ENCODE peak calls at places on chromosomes 16 and 17, in eight cellular contexts. G is HFFc6, N is epithelial cell of esophagus, H is GM13977, E is cardiac fibroblast, B is ovary, S is tibial nerve, Z is fibroblast of the aortic adventitia. J is an unnamed sample.

GRCh38 chr17:68705331-68706166 is 104.4 kb upstream of the FAM20A start:
- DNase-seq in N (no peak), G (peak; percentile 22), S (no peak), B (no peak), E (peak; percentile 68), Z (peak; percentile 53), H (no peak), J (peak; percentile 51)

GRCh38 chr16:84319146-84319760 is 24.6 kb downstream of the WFDC1 start:
- DNase-seq in G (no peak), B (no peak), Z (no peak), N (no peak), S (no peak), H (no peak), E (no peak), J (no peak)

GRCh38 chr17:57747221-57748017 is 2.3 kb upstream of the CCDC182 start:
- DNase-seq in N (peak; percentile 74), Z (peak; percentile 75), E (peak; percentile 77), S (peak; percentile 17), B (peak; percentile 43), H (peak; percentile 77), G (peak; percentile 41), J (peak; percentile 80)

GRCh38 chr17:73091770-73092517 is 544 bp downstream of the SLC39A11 start:
- DNase-seq in H (no peak), N (peak; percentile 91), B (peak; percentile 39), S (no peak), E (peak; percentile 26), G (no peak), Z (peak; percentile 25), J (peak; percentile 24)

GRCh38 chr17:49028271-49028670 is 31.1 kb downstream of the IGF2BP1 start:
- DNase-seq in B (no peak), Z (no peak), S (no peak), E (no peak), H (no peak), G (no peak), N (no peak), J (no peak)

GRCh38 chr16:4679854-4680636 is 13.3 kb upstream of the NUDT16L1 start:
- DNase-seq in Z (peak; percentile 92), B (peak; percentile 81), E (peak; percentile 23), S (peak; percentile 54), H (no peak), N (peak; percentile 97), G (no peak), J (peak; percentile 80)

GRCh38 chr17:22171631-22172030 is 479.3 kb downstream of the KCNJ18 start:
- DNase-seq in N (no peak), S (no peak), E (no peak), Z (no peak), G (no peak), B (no peak), H (no peak), J (no peak)

GRCh38 chr16:29290631-29291247 is 115.8 kb downstream of the NPIPB11 start:
- DNase-seq in G (peak; percentile 89), Z (peak; percentile 76), S (peak; percentile 98), H (peak; percentile 64), B (peak; percentile 96), E (peak; percentile 95), N (peak; percentile 86), J (peak; percentile 89)

GRCh38 chr17:14330492-14330920 is 29.6 kb downstream of the HS3ST3B1 start:
- DNase-seq in N (no peak), Z (no peak), H (no peak), G (no peak), B (peak; percentile 21), S (no peak), E (peak; percentile 93), J (peak; percentile 42)

GRCh38 chr17:7704601-7705268 is at the start of gene EFNB3:
- DNase-seq in Z (peak; percentile 36), S (no peak), G (no peak), N (peak; percentile 47), B (no peak), H (no peak), E (peak; percentile 61), J (peak; percentile 22)

GRCh38 chr17:66715745-66716156 is 119.2 kb upstream of the CACNG5 start:
- DNase-seq in Z (peak; percentile 75), B (no peak), H (peak; percentile 66), N (peak; percentile 77), E (peak; percentile 76), S (peak; percentile 27), G (peak; percentile 76), J (peak; percentile 73)

GRCh38 chr17:16915752-16916556 is 56.0 kb downstream of the TNFRSF13B start:
- DNase-seq in B (no peak), G (peak; percentile 28), E (peak; percentile 36), H (peak; percentile 82), N (peak; percentile 58), S (peak; percentile 38), Z (peak; percentile 4), J (peak; percentile 29)

GRCh38 chr16:76705883-76706282 is 428.7 kb downstream of the CNTNAP4 start:
- DNase-seq in N (no peak), Z (no peak), S (no peak), B (no peak), G (no peak), E (no peak), H (no peak), J (no peak)

GRCh38 chr16:2971134-2971984 is 2.2 kb downstream of the PAQR4 start:
- DNase-seq in B (no peak), Z (no peak), H (no peak), S (no peak), G (no peak), N (no peak), E (no peak), J (no peak)
- TF ChIP-seq CTCF in B (no peak), Z (no peak), H (no peak), S (no peak), G (no peak), N (no peak), E (no peak), J (no peak)

GRCh38 chr17:82776454-82776853 is 24.6 kb downstream of the TBCD start:
- DNase-seq in Z (no peak), N (no peak), H (no peak), B (no peak), S (no peak), G (no peak), E (no peak), J (no peak)

GRCh38 chr17:82780195-82780594 is 28.3 kb downstream of the TBCD start:
- DNase-seq in N (no peak), G (no peak), H (no peak), S (no peak), E (no peak), Z (no peak), B (no peak), J (no peak)

GRCh38 chr17:82779541-82779940 is 27.7 kb downstream of the TBCD start:
- DNase-seq in H (no peak), G (no peak), Z (no peak), B (no peak), N (no peak), E (no peak), S (no peak), J (no peak)

GRCh38 chr17:82772026-82772425 is 20.2 kb downstream of the TBCD start:
- DNase-seq in B (no peak), G (peak; percentile 68), N (peak; percentile 87), Z (peak; percentile 74), H (no peak), E (peak; percentile 56), S (no peak), J (peak; percentile 60)

GRCh38 chr17:82775033-82775823 is 23.4 kb downstream of the TBCD start:
- DNase-seq in E (peak; percentile 52), H (peak; percentile 85), G (no peak), S (peak; percentile 50), Z (peak; percentile 50), N (peak; percentile 70), B (peak; percentile 77), J (peak; percentile 34)
- TF ChIP-seq CTCF in E (peak; percentile 94), H (peak; percentile 90), G (peak; percentile 91), S (peak; percentile 86), Z (peak; percentile 85), N (peak; percentile 85), B (peak; percentile 81), J (peak; percentile 59)

GRCh38 chr17:47618416-47618815 is 31.3 kb upstream of the KPNB1 start:
- DNase-seq in S (no peak), H (no peak), Z (no peak), N (no peak), E (peak; percentile 18), G (peak; percentile 37), B (no peak), J (no peak)
- TF ChIP-seq CTCF in S (no peak), H (peak; percentile 8), Z (peak; percentile 34), N (peak; percentile 20), E (peak; percentile 23), G (peak; percentile 73), B (no peak), J (peak; percentile 27)

GRCh38 chr16:12258806-12259205 is 282.3 kb downstream of the SNX29 start:
- DNase-seq in G (no peak), S (no peak), E (no peak), N (no peak), Z (no peak), H (no peak), B (no peak), J (no peak)

GRCh38 chr16:12256880-12257279 is 280.3 kb downstream of the SNX29 start:
- DNase-seq in H (no peak), E (no peak), N (peak; percentile 30), Z (no peak), G (no peak), B (no peak), S (no peak), J (no peak)

GRCh38 chr16:12255919-12256665 is 279.6 kb downstream of the SNX29 start:
- DNase-seq in H (no peak), N (peak; percentile 51), Z (no peak), S (no peak), E (no peak), G (no peak), B (no peak), J (no peak)

GRCh38 chr16:12259258-12259657 is 282.7 kb downstream of the SNX29 start:
- DNase-seq in H (no peak), E (no peak), G (no peak), S (no peak), B (no peak), Z (no peak), N (no peak), J (no peak)

DNA sequence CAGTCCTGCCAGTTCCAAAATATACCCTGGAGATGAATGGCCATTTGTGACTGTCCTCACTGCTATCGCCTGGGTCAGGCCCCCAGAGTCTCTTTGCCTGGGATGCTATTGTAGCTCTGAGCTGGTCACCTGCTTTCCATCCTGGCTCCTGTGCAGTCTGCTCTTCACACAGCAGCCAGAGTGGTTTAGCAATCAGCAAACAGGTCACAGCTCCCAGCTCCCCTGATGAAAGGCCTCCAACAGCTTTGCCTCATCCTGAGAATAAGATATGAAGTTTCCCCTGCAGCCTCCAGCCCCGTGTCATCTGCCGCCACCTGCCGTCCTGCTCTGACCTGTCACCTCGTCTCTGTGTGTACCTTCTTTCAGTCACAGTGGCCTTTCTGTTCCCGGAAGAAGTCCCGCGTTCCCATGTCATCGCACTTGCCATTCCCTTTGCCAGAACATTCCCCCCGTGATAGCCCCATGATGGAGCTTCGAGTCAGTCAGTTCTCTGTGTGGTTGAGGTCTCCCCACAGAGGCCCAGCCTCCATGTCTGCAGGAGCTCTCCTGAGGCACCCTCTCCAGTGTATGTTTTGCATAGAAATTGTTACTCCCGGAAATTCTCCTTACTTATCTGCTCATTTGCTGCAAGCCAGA is 281.5 kb downstream of the SNX29 start:
- DNase-seq in E (no peak), N (no peak), S (no peak), B (no peak), Z (no peak), H (no peak), G (no peak), J (no peak)
- TF ChIP-seq CTCF in E (peak; percentile 4), N (no peak), S (no peak), B (no peak), Z (no peak), H (no peak), G (no peak), J (no peak)

J was measured in fibroblast of lung.